ENCODE peak calls at places on chromosomes 12 and 14, in ten cellular contexts. Q is H9, R is testis, W is suprapubic skin, O is ascending aorta, D is pancreas, K is psoas muscle, J is hepatocyte, T is ovary, Y is cardiac muscle cell. C is an unnamed sample.

GRCh38 chr14:54782803-54783659 is 119.6 kb downstream of the GCH1 start:
- DNase-seq in Q (peak; percentile 64), R (no peak), W (no peak), O (no peak), D (peak; percentile 32), K (no peak), J (no peak), T (no peak), Y (no peak), C (no peak)

GRCh38 chr12:87425942-87426554 is 603.2 kb downstream of the C12orf50 start:
- DNase-seq in Q (no peak), R (no peak), W (no peak), O (no peak), D (no peak), K (no peak), J (no peak), T (no peak), Y (no peak), C (no peak)

GRCh38 chr12:120066341-120066740 is 50.2 kb downstream of the RAB35 start:
- DNase-seq in Q (no peak), R (no peak), W (no peak), O (no peak), D (no peak), K (no peak), J (no peak), T (no peak), Y (no peak), C (no peak)

GRCh38 chr14:64891839-64892375 is 12.2 kb upstream of the SPTB start:
- DNase-seq in Q (no peak), R (no peak), W (no peak), O (no peak), D (peak; percentile 20), K (no peak), J (peak; percentile 81), T (no peak), Y (peak; percentile 75), C (no peak)

GRCh38 chr14:52048641-52049204 is 20.1 kb downstream of the NID2 start:
- DNase-seq in Q (no peak), R (no peak), W (no peak), O (no peak), D (no peak), K (peak; percentile 67), J (no peak), T (no peak), Y (no peak), C (no peak)

GRCh38 chr14:97411938-97412612 is 614.9 kb downstream of the VRK1 start:
- DNase-seq in Q (no peak), R (no peak), W (no peak), O (no peak), D (no peak), K (no peak), J (no peak), T (no peak), Y (no peak), C (no peak)

GRCh38 chr12:127928615-127929014 is 338.4 kb upstream of the TMEM132C start:
- DNase-seq in Q (no peak), R (no peak), W (no peak), O (no peak), D (no peak), K (no peak), J (no peak), T (no peak), Y (no peak), C (no peak)

GRCh38 chr14:90500665-90501370 is 104.0 kb downstream of the CALM1 start:
- DNase-seq in Q (no peak), R (no peak), W (no peak), O (no peak), D (no peak), K (no peak), J (no peak), T (no peak), Y (peak; percentile 25), C (no peak)

GRCh38 chr14:105455766-105456660 is 18.6 kb upstream of the CRIP2 start:
- DNase-seq in Q (no peak), R (no peak), W (no peak), O (no peak), D (no peak), K (no peak), J (no peak), T (no peak), Y (no peak), C (no peak)

GRCh38 chr14:72884386-72884785 is 9.5 kb downstream of the DPF3 start:
- DNase-seq in Q (no peak), R (no peak), W (no peak), O (no peak), D (no peak), K (no peak), J (no peak), T (no peak), Y (no peak), C (no peak)

GRCh38 chr12:47808049-47808448 is 11.7 kb downstream of the HDAC7 start:
- DNase-seq in Q (no peak), R (no peak), W (no peak), O (no peak), D (peak; percentile 44), K (peak; percentile 69), J (peak; percentile 49), T (peak; percentile 60), Y (peak; percentile 67), C (peak; percentile 64)

GRCh38 chr12:75177997-75178396 is 31.6 kb downstream of the KCNC2 start:
- DNase-seq in Q (no peak), R (no peak), W (no peak), O (no peak), D (no peak), K (no peak), J (peak; percentile 19), T (no peak), Y (no peak), C (no peak)

GRCh38 chr12:129606239-129606638 is 297.6 kb downstream of the TMEM132D start:
- DNase-seq in Q (no peak), R (peak; percentile 27), W (no peak), O (no peak), D (no peak), K (no peak), J (no peak), T (no peak), Y (no peak), C (no peak)

GRCh38 chr12:105933671-105934665 is 204.8 kb downstream of the NUAK1 start:
- DNase-seq in Q (no peak), R (no peak), W (no peak), O (no peak), D (no peak), K (peak; percentile 51), J (peak; percentile 56), T (no peak), Y (no peak), C (no peak)

DNA sequence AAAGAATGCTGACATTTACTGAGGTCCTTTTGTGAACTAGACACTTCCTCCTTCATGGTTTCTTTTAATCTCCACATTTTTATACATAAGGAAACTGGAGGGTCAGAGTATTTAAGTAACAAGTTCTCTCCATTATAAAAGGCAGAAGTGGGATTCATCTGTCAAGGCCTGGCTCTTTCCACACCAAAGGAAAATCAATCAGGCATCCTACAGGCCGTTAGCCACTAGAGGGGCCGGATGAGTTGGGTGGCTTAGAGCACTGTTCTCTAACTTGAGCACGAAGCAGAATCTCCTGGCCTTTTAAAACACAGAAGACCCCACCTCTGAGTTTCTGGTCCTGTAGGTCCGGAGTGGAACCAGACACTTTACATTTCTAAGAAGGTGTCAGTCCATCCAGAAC is 36.8 kb upstream of the NINJ2 start:
- DNase-seq in Q (no peak), R (no peak), W (no peak), O (no peak), D (no peak), K (no peak), J (no peak), T (no peak), Y (no peak), C (no peak)
- TF ChIP-seq CTCF in Q (peak; percentile 51), R (no peak), W (no peak), O (no peak), D (no peak), K (no peak), J (no peak), T (no peak), Y (no peak), C (no peak)

DNA sequence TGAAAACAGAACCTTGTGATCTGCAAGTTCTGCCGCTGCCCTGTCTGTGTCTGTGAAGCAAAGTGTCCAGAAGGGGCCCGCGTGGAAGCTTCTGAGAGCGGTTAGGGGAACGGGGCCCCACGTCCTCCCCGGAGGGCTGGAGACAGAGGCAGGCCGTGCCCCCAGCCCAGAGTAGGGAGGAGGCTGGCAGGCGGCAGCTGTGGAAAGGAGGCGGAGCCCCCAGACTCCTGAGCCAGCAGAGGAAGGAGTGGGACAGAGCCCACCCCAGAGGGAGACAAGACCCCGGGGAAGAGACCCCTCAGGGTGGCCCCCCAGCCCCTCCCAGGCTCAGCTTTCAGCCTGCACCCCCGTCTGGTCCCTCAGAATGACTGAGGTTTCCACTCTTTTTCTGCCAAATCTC is 49.0 kb downstream of the GALNT9 start:
- DNase-seq in Q (no peak), R (no peak), W (no peak), O (no peak), D (no peak), K (peak; percentile 4), J (no peak), T (no peak), Y (no peak), C (no peak)
- H3K27me3 ChIP-seq in Q (peaks cover under 1% of the 10 kb centered on the region), R (no peaks in the 10 kb centered on the region), W (peaks cover 92% of the 10 kb centered on the region), O (no peaks in the 10 kb centered on the region), D (no peaks in the 10 kb centered on the region), K (peaks cover 88% of the 10 kb centered on the region), J (peaks cover 15% of the 10 kb centered on the region), T (no peaks in the 10 kb centered on the region), Y (peaks cover 12% of the 10 kb centered on the region), C (peaks cover 14% of the 10 kb centered on the region)

GRCh38 chr12:6697584-6698351 is 2.8 kb downstream of the PIANP start:
- DNase-seq in Q (peak; percentile 84), R (peak; percentile 58), W (no peak), O (no peak), D (no peak), K (no peak), J (peak; percentile 63), T (no peak), Y (peak; percentile 40), C (no peak)
- TF ChIP-seq CTCF in Q (peak; percentile 77), R (no peak), W (peak; percentile 30), O (peak; percentile 31), D (peak; percentile 11), K (peak; percentile 20), J (peak; percentile 43), T (no peak), Y (peak; percentile 67), C (no peak)

GRCh38 chr12:24945039-24945438 is 3.9 kb downstream of the BCAT1 start:
- DNase-seq in Q (no peak), R (no peak), W (no peak), O (no peak), D (no peak), K (no peak), J (no peak), T (no peak), Y (no peak), C (no peak)
- H3K27me3 ChIP-seq in Q (no peaks in the 10 kb centered on the region), R (no peaks in the 10 kb centered on the region), W (peaks cover 19% of the 10 kb centered on the region), O (no peaks in the 10 kb centered on the region), D (no peaks in the 10 kb centered on the region), K (peaks cover 18% of the 10 kb centered on the region), J (peaks cover 6% of the 10 kb centered on the region), T (no peaks in the 10 kb centered on the region), Y (no peaks in the 10 kb centered on the region), C (peaks cover 36% of the 10 kb centered on the region)